ENCODE peak calls at places on chromosome 5, in five cellular contexts. One of them, this sample, is unnamed.

GRCh38 chr5:95969055-95969454 is 7.4 kb upstream of the ELL2 start:
- DNase-seq in iris pigment epithelial cell: no peak
- DNase-seq in DMS153: no peak
- DNase-seq in left ventricle myocardium inferior: no peak
- DNase-seq in BJ: no peak
- DNase-seq in this sample: no peak

GRCh38 chr5:136458481-136458880 is 93.1 kb upstream of the TRPC7 start:
- DNase-seq in iris pigment epithelial cell: no peak
- DNase-seq in DMS153: no peak
- DNase-seq in BJ: no peak
- DNase-seq in left ventricle myocardium inferior: no peak
- DNase-seq in this sample: no peak

GRCh38 chr5:178418471-178419010 is 171.7 kb downstream of the COL23A1 start:
- DNase-seq in DMS153: no peak
- DNase-seq in iris pigment epithelial cell: no peak
- DNase-seq in left ventricle myocardium inferior: no peak
- DNase-seq in BJ: no peak
- DNase-seq in this sample: no peak

GRCh38 chr5:178209334-178210072 is 5.2 kb downstream of the HNRNPAB start:
- DNase-seq in iris pigment epithelial cell: no peak
- DNase-seq in DMS153: no peak
- DNase-seq in BJ: no peak
- DNase-seq in left ventricle myocardium inferior: no peak
- DNase-seq in this sample: no peak

GRCh38 chr5:73818357-73818756 is 192.4 kb downstream of the ARHGEF28 start:
- DNase-seq in left ventricle myocardium inferior: no peak
- DNase-seq in BJ: peak; percentile 69
- DNase-seq in iris pigment epithelial cell: peak; percentile 91
- DNase-seq in DMS153: no peak
- DNase-seq in this sample: no peak

GRCh38 chr5:142201471-142201887 is 92.9 kb downstream of the NDFIP1 start:
- DNase-seq in left ventricle myocardium inferior: no peak
- DNase-seq in iris pigment epithelial cell: peak; percentile 98
- DNase-seq in DMS153: no peak
- DNase-seq in BJ: peak; percentile 71
- DNase-seq in this sample: no peak

GRCh38 chr5:142602720-142603245 is 83.1 kb downstream of the FGF1 start:
- DNase-seq in BJ: no peak
- DNase-seq in DMS153: no peak
- DNase-seq in iris pigment epithelial cell: peak; percentile 26
- DNase-seq in left ventricle myocardium inferior: no peak
- DNase-seq in this sample: no peak

GRCh38 chr5:80122599-80122998 is 87.5 kb downstream of the THBS4 start:
- DNase-seq in iris pigment epithelial cell: no peak
- DNase-seq in BJ: no peak
- DNase-seq in left ventricle myocardium inferior: no peak
- DNase-seq in DMS153: no peak
- DNase-seq in this sample: no peak

GRCh38 chr5:82222597-82223574 is 55.3 kb downstream of the RPS23 start:
- DNase-seq in DMS153: no peak
- DNase-seq in BJ: no peak
- DNase-seq in left ventricle myocardium inferior: no peak
- DNase-seq in iris pigment epithelial cell: peak; percentile 29
- DNase-seq in this sample: no peak

GRCh38 chr5:21810737-21811316 is 1042.3 kb downstream of the CDH12 start:
- DNase-seq in BJ: no peak
- DNase-seq in left ventricle myocardium inferior: no peak
- DNase-seq in DMS153: peak; percentile 49
- DNase-seq in iris pigment epithelial cell: peak; percentile 45
- DNase-seq in this sample: no peak

GRCh38 chr5:76485511-76485910 is 82.4 kb downstream of the IQGAP2 start:
- DNase-seq in DMS153: no peak
- DNase-seq in BJ: no peak
- DNase-seq in iris pigment epithelial cell: no peak
- DNase-seq in left ventricle myocardium inferior: no peak
- DNase-seq in this sample: no peak

GRCh38 chr5:112614986-112615385 is 122.7 kb upstream of the APC start:
- DNase-seq in iris pigment epithelial cell: no peak
- DNase-seq in BJ: no peak
- DNase-seq in DMS153: no peak
- DNase-seq in left ventricle myocardium inferior: no peak
- DNase-seq in this sample: no peak

GRCh38 chr5:136162001-136162400 is 29.4 kb downstream of the SMAD5 start:
- DNase-seq in DMS153: no peak
- DNase-seq in BJ: no peak
- DNase-seq in iris pigment epithelial cell: no peak
- DNase-seq in left ventricle myocardium inferior: no peak
- DNase-seq in this sample: no peak

GRCh38 chr5:132397224-132397623 is 27.7 kb downstream of the SLC22A5 start:
- DNase-seq in BJ: no peak
- DNase-seq in iris pigment epithelial cell: no peak
- DNase-seq in left ventricle myocardium inferior: no peak
- DNase-seq in DMS153: no peak
- DNase-seq in this sample: no peak

GRCh38 chr5:34656001-34656699 is at the start of gene RAI14:
- DNase-seq in BJ: peak; percentile 33
- DNase-seq in DMS153: no peak
- DNase-seq in left ventricle myocardium inferior: peak; percentile 79
- DNase-seq in iris pigment epithelial cell: peak; percentile 91
- DNase-seq in this sample: no peak

GRCh38 chr5:36521838-36522745 is 84.3 kb upstream of the SLC1A3 start:
- DNase-seq in iris pigment epithelial cell: no peak
- DNase-seq in left ventricle myocardium inferior: no peak
- DNase-seq in DMS153: no peak
- DNase-seq in BJ: no peak
- DNase-seq in this sample: no peak

GRCh38 chr5:140296289-140296688 is 6.6 kb downstream of the PFDN1 start:
- DNase-seq in DMS153: no peak
- DNase-seq in iris pigment epithelial cell: no peak
- DNase-seq in BJ: no peak
- DNase-seq in left ventricle myocardium inferior: no peak
- DNase-seq in this sample: no peak

GRCh38 chr5:79990598-79991507 is at the start of gene MTX3:
- DNase-seq in iris pigment epithelial cell: peak; percentile 81
- DNase-seq in BJ: peak; percentile 31
- DNase-seq in DMS153: peak; percentile 55
- DNase-seq in left ventricle myocardium inferior: peak; percentile 85
- DNase-seq in this sample: peak; percentile 62

GRCh38 chr5:96492654-96493053 is 59.6 kb upstream of the PCSK1 start:
- DNase-seq in left ventricle myocardium inferior: no peak
- DNase-seq in iris pigment epithelial cell: peak; percentile 84
- DNase-seq in BJ: peak; percentile 40
- DNase-seq in DMS153: no peak
- DNase-seq in this sample: no peak

GRCh38 chr5:150349681-150350275 is 7.7 kb upstream of the TCOF1 start:
- DNase-seq in BJ: no peak
- DNase-seq in iris pigment epithelial cell: no peak
- DNase-seq in DMS153: no peak
- DNase-seq in left ventricle myocardium inferior: no peak
- DNase-seq in this sample: no peak

GRCh38 chr5:77560677-77561263 is 68.7 kb upstream of the WDR41 start:
- DNase-seq in iris pigment epithelial cell: peak; percentile 57
- DNase-seq in BJ: no peak
- DNase-seq in DMS153: peak; percentile 37
- DNase-seq in left ventricle myocardium inferior: no peak
- DNase-seq in this sample: peak; percentile 8

GRCh38 chr5:81081461-81081835 is 121.3 kb downstream of the RASGRF2 start:
- DNase-seq in DMS153: no peak
- DNase-seq in left ventricle myocardium inferior: no peak
- DNase-seq in BJ: no peak
- DNase-seq in iris pigment epithelial cell: no peak
- DNase-seq in this sample: no peak

This sample was measured in GM12864.